ENCODE peak calls at places on chromosomes 4 and X, in eight cellular contexts. One of them, this sample, is unnamed.

GRCh38 chr4:167222098-167222497 is 12.2 kb downstream of the SPOCK3 start:
- DNase-seq in neural crest cell: no peak
- DNase-seq in OCI-LY7: peak
- DNase-seq in GM23338: no peak
- DNase-seq in fibroblast of mammary gland: no peak
- DNase-seq in epithelial cell of esophagus: no peak
- DNase-seq in gastrocnemius medialis: no peak
- DNase-seq in psoas muscle: no peak
- DNase-seq in this sample: no peak

GRCh38 chr4:1584498-1584897 is 99.6 kb downstream of the FAM53A start:
- DNase-seq in neural crest cell: no peak
- DNase-seq in OCI-LY7: no peak
- DNase-seq in GM23338: no peak
- DNase-seq in fibroblast of mammary gland: no peak
- DNase-seq in epithelial cell of esophagus: no peak
- DNase-seq in gastrocnemius medialis: no peak
- DNase-seq in psoas muscle: peak
- DNase-seq in this sample: no peak

GRCh38 chrX:17435476-17435875 is 60.5 kb downstream of the NHS start:
- DNase-seq in neural crest cell: no peak
- DNase-seq in OCI-LY7: no peak
- DNase-seq in GM23338: no peak
- DNase-seq in fibroblast of mammary gland: no peak
- DNase-seq in epithelial cell of esophagus: no peak
- DNase-seq in gastrocnemius medialis: no peak
- DNase-seq in psoas muscle: no peak
- DNase-seq in this sample: no peak

GRCh38 chrX:12994321-12994720 is 19.4 kb downstream of the TMSB4X start:
- DNase-seq in neural crest cell: no peak
- DNase-seq in OCI-LY7: no peak
- DNase-seq in GM23338: no peak
- DNase-seq in fibroblast of mammary gland: no peak
- DNase-seq in epithelial cell of esophagus: no peak
- DNase-seq in gastrocnemius medialis: no peak
- DNase-seq in psoas muscle: no peak
- DNase-seq in this sample: no peak

GRCh38 chr4:89438102-89438831 is 130.7 kb upstream of the GPRIN3 start:
- DNase-seq in neural crest cell: no peak
- DNase-seq in OCI-LY7: peak
- DNase-seq in GM23338: peak
- DNase-seq in fibroblast of mammary gland: peak
- DNase-seq in epithelial cell of esophagus: peak
- DNase-seq in gastrocnemius medialis: no peak
- DNase-seq in psoas muscle: no peak
- DNase-seq in this sample: peak

GRCh38 chrX:11558972-11559371 is 106.7 kb downstream of the ARHGAP6 start:
- DNase-seq in neural crest cell: no peak
- DNase-seq in OCI-LY7: peak
- DNase-seq in GM23338: peak
- DNase-seq in fibroblast of mammary gland: no peak
- DNase-seq in epithelial cell of esophagus: no peak
- DNase-seq in gastrocnemius medialis: no peak
- DNase-seq in psoas muscle: no peak
- DNase-seq in this sample: no peak

GRCh38 chr4:84937381-84937977 is 29.0 kb downstream of the WDFY3 start:
- DNase-seq in neural crest cell: no peak
- DNase-seq in OCI-LY7: no peak
- DNase-seq in GM23338: no peak
- DNase-seq in fibroblast of mammary gland: no peak
- DNase-seq in epithelial cell of esophagus: no peak
- DNase-seq in gastrocnemius medialis: no peak
- DNase-seq in psoas muscle: no peak
- DNase-seq in this sample: no peak

GRCh38 chr4:104829761-104830160 is 316.9 kb upstream of the TET2 start:
- DNase-seq in neural crest cell: no peak
- DNase-seq in OCI-LY7: no peak
- DNase-seq in GM23338: no peak
- DNase-seq in fibroblast of mammary gland: no peak
- DNase-seq in epithelial cell of esophagus: peak
- DNase-seq in gastrocnemius medialis: no peak
- DNase-seq in psoas muscle: no peak
- DNase-seq in this sample: no peak

GRCh38 chr4:6225469-6225868 is 25.1 kb upstream of the JAKMIP1 start:
- DNase-seq in neural crest cell: peak
- DNase-seq in OCI-LY7: peak
- DNase-seq in GM23338: peak
- DNase-seq in fibroblast of mammary gland: peak
- DNase-seq in epithelial cell of esophagus: peak
- DNase-seq in gastrocnemius medialis: no peak
- DNase-seq in psoas muscle: no peak
- DNase-seq in this sample: peak

GRCh38 chr4:128393111-128393704 is 105.6 kb upstream of the PGRMC2 start:
- DNase-seq in neural crest cell: no peak
- DNase-seq in OCI-LY7: no peak
- DNase-seq in GM23338: no peak
- DNase-seq in fibroblast of mammary gland: peak
- DNase-seq in epithelial cell of esophagus: no peak
- DNase-seq in gastrocnemius medialis: no peak
- DNase-seq in psoas muscle: no peak
- DNase-seq in this sample: no peak

GRCh38 chrX:70496491-70496890 is 51.9 kb downstream of the DLG3 start:
- DNase-seq in neural crest cell: no peak
- DNase-seq in OCI-LY7: no peak
- DNase-seq in GM23338: no peak
- DNase-seq in fibroblast of mammary gland: no peak
- DNase-seq in epithelial cell of esophagus: no peak
- DNase-seq in gastrocnemius medialis: no peak
- DNase-seq in psoas muscle: no peak
- DNase-seq in this sample: no peak

GRCh38 chrX:56564921-56565861 is 1.8 kb downstream of the UBQLN2 start:
- DNase-seq in neural crest cell: no peak
- DNase-seq in OCI-LY7: peak
- DNase-seq in GM23338: peak
- DNase-seq in fibroblast of mammary gland: peak
- DNase-seq in epithelial cell of esophagus: no peak
- DNase-seq in gastrocnemius medialis: no peak
- DNase-seq in psoas muscle: no peak
- DNase-seq in this sample: no peak

GRCh38 chrX:10245219-10245618 is 88.4 kb downstream of the CLCN4 start:
- DNase-seq in neural crest cell: no peak
- DNase-seq in OCI-LY7: no peak
- DNase-seq in GM23338: no peak
- DNase-seq in fibroblast of mammary gland: no peak
- DNase-seq in epithelial cell of esophagus: no peak
- DNase-seq in gastrocnemius medialis: no peak
- DNase-seq in psoas muscle: no peak
- DNase-seq in this sample: no peak

GRCh38 chr4:174848596-174848995 is 19.5 kb upstream of the GLRA3 start:
- DNase-seq in neural crest cell: no peak
- DNase-seq in OCI-LY7: no peak
- DNase-seq in GM23338: no peak
- DNase-seq in fibroblast of mammary gland: no peak
- DNase-seq in epithelial cell of esophagus: no peak
- DNase-seq in gastrocnemius medialis: no peak
- DNase-seq in psoas muscle: no peak
- DNase-seq in this sample: no peak

GRCh38 chr4:123786159-123786915 is 389.7 kb downstream of the SPRY1 start:
- DNase-seq in neural crest cell: no peak
- DNase-seq in OCI-LY7: no peak
- DNase-seq in GM23338: no peak
- DNase-seq in fibroblast of mammary gland: no peak
- DNase-seq in epithelial cell of esophagus: no peak
- DNase-seq in gastrocnemius medialis: no peak
- DNase-seq in psoas muscle: no peak
- DNase-seq in this sample: no peak

GRCh38 chrX:1717326-1717725 is 102.5 kb downstream of the ASMT start:
- DNase-seq in neural crest cell: no peak
- DNase-seq in OCI-LY7: no peak
- DNase-seq in GM23338: no peak
- DNase-seq in fibroblast of mammary gland: no peak
- DNase-seq in epithelial cell of esophagus: no peak
- DNase-seq in gastrocnemius medialis: no peak
- DNase-seq in psoas muscle: no peak
- DNase-seq in this sample: no peak

GRCh38 chrX:2928127-2928582 is 984 bp downstream of the ARSD start:
- DNase-seq in neural crest cell: peak
- DNase-seq in OCI-LY7: no peak
- DNase-seq in GM23338: peak
- DNase-seq in fibroblast of mammary gland: no peak
- DNase-seq in epithelial cell of esophagus: peak
- DNase-seq in gastrocnemius medialis: peak
- DNase-seq in psoas muscle: peak
- DNase-seq in this sample: no peak

GRCh38 chr4:4867745-4868505 is 8.5 kb downstream of the MSX1 start:
- DNase-seq in neural crest cell: no peak
- DNase-seq in OCI-LY7: no peak
- DNase-seq in GM23338: no peak
- DNase-seq in fibroblast of mammary gland: no peak
- DNase-seq in epithelial cell of esophagus: no peak
- DNase-seq in gastrocnemius medialis: no peak
- DNase-seq in psoas muscle: peak
- DNase-seq in this sample: no peak

GRCh38 chrX:1743105-1743504 is 128.2 kb downstream of the ASMT start:
- DNase-seq in neural crest cell: no peak
- DNase-seq in OCI-LY7: no peak
- DNase-seq in GM23338: no peak
- DNase-seq in fibroblast of mammary gland: no peak
- DNase-seq in epithelial cell of esophagus: no peak
- DNase-seq in gastrocnemius medialis: no peak
- DNase-seq in psoas muscle: no peak
- DNase-seq in this sample: no peak

GRCh38 chr4:53956053-53956452 is 108.4 kb downstream of the CHIC2 start:
- DNase-seq in neural crest cell: peak
- DNase-seq in OCI-LY7: no peak
- DNase-seq in GM23338: no peak
- DNase-seq in fibroblast of mammary gland: no peak
- DNase-seq in epithelial cell of esophagus: no peak
- DNase-seq in gastrocnemius medialis: no peak
- DNase-seq in psoas muscle: no peak
- DNase-seq in this sample: no peak

GRCh38 chr4:6268650-6269399 is 825 bp upstream of the WFS1 start:
- DNase-seq in neural crest cell: no peak
- DNase-seq in OCI-LY7: peak
- DNase-seq in GM23338: peak
- DNase-seq in fibroblast of mammary gland: no peak
- DNase-seq in epithelial cell of esophagus: no peak
- DNase-seq in gastrocnemius medialis: no peak
- DNase-seq in psoas muscle: peak
- DNase-seq in this sample: no peak

GRCh38 chr4:55372259-55372658 is 23.5 kb upstream of the TMEM165 start:
- DNase-seq in neural crest cell: no peak
- DNase-seq in OCI-LY7: no peak
- DNase-seq in GM23338: no peak
- DNase-seq in fibroblast of mammary gland: peak
- DNase-seq in epithelial cell of esophagus: no peak
- DNase-seq in gastrocnemius medialis: no peak
- DNase-seq in psoas muscle: no peak
- DNase-seq in this sample: no peak

GRCh38 chrX:70322784-70323183 is 32.9 kb downstream of the KIF4A start:
- DNase-seq in neural crest cell: no peak
- DNase-seq in OCI-LY7: no peak
- DNase-seq in GM23338: peak
- DNase-seq in fibroblast of mammary gland: no peak
- DNase-seq in epithelial cell of esophagus: no peak
- DNase-seq in gastrocnemius medialis: no peak
- DNase-seq in psoas muscle: no peak
- DNase-seq in this sample: no peak

GRCh38 chr4:1746265-1746691 is 25.0 kb downstream of the TACC3 start:
- DNase-seq in neural crest cell: peak
- DNase-seq in OCI-LY7: peak
- DNase-seq in GM23338: peak
- DNase-seq in fibroblast of mammary gland: peak
- DNase-seq in epithelial cell of esophagus: peak
- DNase-seq in gastrocnemius medialis: peak
- DNase-seq in psoas muscle: peak
- DNase-seq in this sample: peak

GRCh38 chrX:43718956-43719355 is 62.9 kb downstream of the MAOA start:
- DNase-seq in neural crest cell: no peak
- DNase-seq in OCI-LY7: no peak
- DNase-seq in GM23338: no peak
- DNase-seq in fibroblast of mammary gland: no peak
- DNase-seq in epithelial cell of esophagus: peak
- DNase-seq in gastrocnemius medialis: no peak
- DNase-seq in psoas muscle: no peak
- DNase-seq in this sample: no peak

DNA sequence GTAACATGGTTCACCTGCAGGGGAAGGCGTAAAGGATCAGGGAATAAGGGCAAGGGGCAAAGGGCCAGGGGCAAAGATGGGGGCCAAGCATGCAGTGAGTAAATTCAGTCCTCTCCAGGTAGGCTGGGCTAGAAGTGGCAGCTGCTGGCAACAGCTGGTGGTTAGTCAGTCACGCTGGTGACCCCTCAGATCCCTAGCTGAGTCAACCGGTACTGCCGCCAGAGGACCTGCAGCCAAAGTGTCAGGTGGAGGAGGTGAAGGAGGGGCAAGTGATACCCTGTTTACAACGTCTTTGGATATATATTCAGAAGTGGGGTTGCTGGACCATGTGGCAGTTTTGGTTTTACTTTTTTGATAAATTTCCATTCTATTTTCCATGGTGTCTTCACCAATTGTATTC is 24.6 kb upstream of the NAP1L2 start:
- DNase-seq in neural crest cell: no peak
- DNase-seq in OCI-LY7: no peak
- DNase-seq in GM23338: peak
- DNase-seq in fibroblast of mammary gland: no peak
- DNase-seq in epithelial cell of esophagus: no peak
- DNase-seq in gastrocnemius medialis: no peak
- DNase-seq in psoas muscle: no peak
- DNase-seq in this sample: no peak
- TF ChIP-seq CTCF in neural crest cell: no peak
- TF ChIP-seq CTCF in OCI-LY7: no peak
- TF ChIP-seq CTCF in GM23338: no peak
- TF ChIP-seq CTCF in fibroblast of mammary gland: no peak
- TF ChIP-seq CTCF in epithelial cell of esophagus: no peak
- TF ChIP-seq CTCF in gastrocnemius medialis: no peak
- TF ChIP-seq CTCF in psoas muscle: no peak
- TF ChIP-seq CTCF in this sample: no peak

GRCh38 chr4:127124919-127125318 is 507.8 kb upstream of the INTU start:
- DNase-seq in neural crest cell: no peak
- DNase-seq in OCI-LY7: no peak
- DNase-seq in GM23338: peak
- DNase-seq in fibroblast of mammary gland: peak
- DNase-seq in epithelial cell of esophagus: peak
- DNase-seq in gastrocnemius medialis: no peak
- DNase-seq in psoas muscle: no peak
- DNase-seq in this sample: peak
- TF ChIP-seq CTCF in neural crest cell: peak
- TF ChIP-seq CTCF in OCI-LY7: no peak
- TF ChIP-seq CTCF in GM23338: peak
- TF ChIP-seq CTCF in fibroblast of mammary gland: peak
- TF ChIP-seq CTCF in epithelial cell of esophagus: peak
- TF ChIP-seq CTCF in gastrocnemius medialis: no peak
- TF ChIP-seq CTCF in psoas muscle: no peak
- TF ChIP-seq CTCF in this sample: peak

GRCh38 chr4:45550766-45551366 is 573.0 kb downstream of the GABRG1 start:
- DNase-seq in neural crest cell: no peak
- DNase-seq in OCI-LY7: no peak
- DNase-seq in GM23338: no peak
- DNase-seq in fibroblast of mammary gland: no peak
- DNase-seq in epithelial cell of esophagus: peak
- DNase-seq in gastrocnemius medialis: no peak
- DNase-seq in psoas muscle: no peak
- DNase-seq in this sample: no peak
- TF ChIP-seq CTCF in neural crest cell: no peak
- TF ChIP-seq CTCF in OCI-LY7: no peak
- TF ChIP-seq CTCF in GM23338: no peak
- TF ChIP-seq CTCF in fibroblast of mammary gland: no peak
- TF ChIP-seq CTCF in epithelial cell of esophagus: no peak
- TF ChIP-seq CTCF in gastrocnemius medialis: no peak
- TF ChIP-seq CTCF in psoas muscle: no peak
- TF ChIP-seq CTCF in this sample: no peak

GRCh38 chr4:102500371-102501175 is 586 bp upstream of the NFKB1 start:
- DNase-seq in neural crest cell: peak
- DNase-seq in OCI-LY7: peak
- DNase-seq in GM23338: peak
- DNase-seq in fibroblast of mammary gland: peak
- DNase-seq in epithelial cell of esophagus: peak
- DNase-seq in gastrocnemius medialis: peak
- DNase-seq in psoas muscle: peak
- DNase-seq in this sample: peak
- TF ChIP-seq CTCF in neural crest cell: no peak
- TF ChIP-seq CTCF in OCI-LY7: peak
- TF ChIP-seq CTCF in GM23338: no peak
- TF ChIP-seq CTCF in fibroblast of mammary gland: no peak
- TF ChIP-seq CTCF in epithelial cell of esophagus: peak
- TF ChIP-seq CTCF in gastrocnemius medialis: peak
- TF ChIP-seq CTCF in psoas muscle: no peak
- TF ChIP-seq CTCF in this sample: no peak